ENCODE peak calls at places on chromosomes 12 and 14, in five cellular contexts. One of them, this sample, is unnamed.

GRCh38 chr12:115979351-115979750 is 298.1 kb downstream of the MED13L start:
- DNase-seq in GM10248: no peak
- DNase-seq in H1: no peak
- DNase-seq in fibroblast of pulmonary artery: no peak
- DNase-seq in PC-3: no peak
- DNase-seq in this sample: no peak

GRCh38 chr12:131282292-131283080 is 328.8 kb downstream of the ADGRD1 start:
- DNase-seq in GM10248: no peak
- DNase-seq in H1: no peak
- DNase-seq in fibroblast of pulmonary artery: no peak
- DNase-seq in PC-3: no peak
- DNase-seq in this sample: no peak

GRCh38 chr12:101127521-101128219 is 82.4 kb downstream of the SLC5A8 start:
- DNase-seq in GM10248: no peak
- DNase-seq in H1: no peak
- DNase-seq in fibroblast of pulmonary artery: peak
- DNase-seq in PC-3: no peak
- DNase-seq in this sample: no peak

GRCh38 chr12:43338848-43339526 is 213.0 kb downstream of the ADAMTS20 start:
- DNase-seq in GM10248: peak
- DNase-seq in H1: no peak
- DNase-seq in fibroblast of pulmonary artery: peak
- DNase-seq in PC-3: peak
- DNase-seq in this sample: peak

GRCh38 chr14:31196839-31197477 is 10.6 kb downstream of the HECTD1 start:
- DNase-seq in GM10248: no peak
- DNase-seq in H1: no peak
- DNase-seq in fibroblast of pulmonary artery: no peak
- DNase-seq in PC-3: no peak
- DNase-seq in this sample: no peak

GRCh38 chr12:107318804-107319535 is 225.6 kb upstream of the CRY1 start:
- DNase-seq in GM10248: no peak
- DNase-seq in H1: peak
- DNase-seq in fibroblast of pulmonary artery: peak
- DNase-seq in PC-3: peak
- DNase-seq in this sample: no peak

GRCh38 chr12:47614521-47614920 is 91.3 kb downstream of the RPAP3 start:
- DNase-seq in GM10248: no peak
- DNase-seq in H1: no peak
- DNase-seq in fibroblast of pulmonary artery: no peak
- DNase-seq in PC-3: no peak
- DNase-seq in this sample: no peak

GRCh38 chr14:38210168-38210567 is 2.5 kb downstream of the SSTR1 start:
- DNase-seq in GM10248: no peak
- DNase-seq in H1: no peak
- DNase-seq in fibroblast of pulmonary artery: peak
- DNase-seq in PC-3: peak
- DNase-seq in this sample: no peak

GRCh38 chr14:71036433-71036832 is 129.2 kb downstream of the PCNX1 start:
- DNase-seq in GM10248: no peak
- DNase-seq in H1: no peak
- DNase-seq in fibroblast of pulmonary artery: no peak
- DNase-seq in PC-3: peak
- DNase-seq in this sample: no peak

GRCh38 chr12:131389051-131390013 is 321.6 kb upstream of the SFSWAP start:
- DNase-seq in GM10248: no peak
- DNase-seq in H1: no peak
- DNase-seq in fibroblast of pulmonary artery: no peak
- DNase-seq in PC-3: no peak
- DNase-seq in this sample: no peak

GRCh38 chr12:82366182-82366581 is 7.9 kb downstream of the METTL25 start:
- DNase-seq in GM10248: no peak
- DNase-seq in H1: no peak
- DNase-seq in fibroblast of pulmonary artery: no peak
- DNase-seq in PC-3: no peak
- DNase-seq in this sample: peak

GRCh38 chr12:71756054-71756675 is 1.5 kb downstream of the RAB21 start:
- DNase-seq in GM10248: no peak
- DNase-seq in H1: no peak
- DNase-seq in fibroblast of pulmonary artery: no peak
- DNase-seq in PC-3: peak
- DNase-seq in this sample: no peak

GRCh38 chr12:51028126-51028810 is 2.1 kb upstream of the SLC11A2 start:
- DNase-seq in GM10248: no peak
- DNase-seq in H1: no peak
- DNase-seq in fibroblast of pulmonary artery: peak
- DNase-seq in PC-3: peak
- DNase-seq in this sample: peak

GRCh38 chr12:49985981-49986380 is 13.2 kb downstream of the AQP6 start:
- DNase-seq in GM10248: no peak
- DNase-seq in H1: no peak
- DNase-seq in fibroblast of pulmonary artery: no peak
- DNase-seq in PC-3: no peak
- DNase-seq in this sample: no peak

GRCh38 chr12:133080619-133081407 is at the start of gene ZNF140:
- DNase-seq in GM10248: peak
- DNase-seq in H1: no peak
- DNase-seq in fibroblast of pulmonary artery: peak
- DNase-seq in PC-3: peak
- DNase-seq in this sample: peak

GRCh38 chr12:108609535-108610335 is 11.9 kb upstream of the TMEM119 start:
- DNase-seq in GM10248: no peak
- DNase-seq in H1: no peak
- DNase-seq in fibroblast of pulmonary artery: peak
- DNase-seq in PC-3: no peak
- DNase-seq in this sample: peak

GRCh38 chr12:109811624-109811995 is 21.6 kb downstream of the TRPV4 start:
- DNase-seq in GM10248: no peak
- DNase-seq in H1: no peak
- DNase-seq in fibroblast of pulmonary artery: no peak
- DNase-seq in PC-3: no peak
- DNase-seq in this sample: no peak
- TF ChIP-seq CTCF in GM10248: no peak
- TF ChIP-seq CTCF in H1: peak
- TF ChIP-seq CTCF in fibroblast of pulmonary artery: peak
- TF ChIP-seq CTCF in PC-3: peak
- TF ChIP-seq CTCF in this sample: no peak

GRCh38 chr12:53171725-53172329 is 8.7 kb upstream of the ZNF740 start:
- DNase-seq in GM10248: no peak
- DNase-seq in H1: no peak
- DNase-seq in fibroblast of pulmonary artery: no peak
- DNase-seq in PC-3: peak
- DNase-seq in this sample: no peak
- TF ChIP-seq CTCF in GM10248: no peak
- TF ChIP-seq CTCF in H1: no peak
- TF ChIP-seq CTCF in fibroblast of pulmonary artery: no peak
- TF ChIP-seq CTCF in PC-3: no peak
- TF ChIP-seq CTCF in this sample: no peak

DNA sequence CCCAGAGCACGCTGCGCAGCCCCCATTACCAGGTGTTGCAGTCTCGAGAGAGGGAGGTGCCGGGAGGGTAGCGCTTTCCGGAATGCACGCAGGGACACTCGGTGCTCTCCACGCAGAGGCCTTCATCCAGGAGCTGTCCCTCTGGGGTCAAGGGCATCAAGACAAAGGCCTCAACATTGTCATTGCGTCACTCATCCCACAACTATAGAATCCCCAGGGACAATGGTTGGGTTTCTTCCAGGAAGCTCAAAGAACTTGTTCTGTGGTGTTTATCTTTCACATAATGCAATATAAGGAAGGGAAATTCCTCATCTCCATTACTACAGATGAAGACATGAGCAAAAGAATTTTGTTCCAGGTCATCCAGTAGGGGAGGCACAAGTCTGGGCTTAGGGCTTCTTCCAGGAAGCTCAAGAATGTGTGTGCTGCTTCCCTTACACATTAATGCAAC is 52.1 kb downstream of the VWF start:
- DNase-seq in GM10248: no peak
- DNase-seq in H1: no peak
- DNase-seq in fibroblast of pulmonary artery: peak
- DNase-seq in PC-3: peak
- DNase-seq in this sample: no peak
- TF ChIP-seq CTCF in GM10248: no peak
- TF ChIP-seq CTCF in H1: no peak
- TF ChIP-seq CTCF in fibroblast of pulmonary artery: peak
- TF ChIP-seq CTCF in PC-3: no peak
- TF ChIP-seq CTCF in this sample: peak

DNA sequence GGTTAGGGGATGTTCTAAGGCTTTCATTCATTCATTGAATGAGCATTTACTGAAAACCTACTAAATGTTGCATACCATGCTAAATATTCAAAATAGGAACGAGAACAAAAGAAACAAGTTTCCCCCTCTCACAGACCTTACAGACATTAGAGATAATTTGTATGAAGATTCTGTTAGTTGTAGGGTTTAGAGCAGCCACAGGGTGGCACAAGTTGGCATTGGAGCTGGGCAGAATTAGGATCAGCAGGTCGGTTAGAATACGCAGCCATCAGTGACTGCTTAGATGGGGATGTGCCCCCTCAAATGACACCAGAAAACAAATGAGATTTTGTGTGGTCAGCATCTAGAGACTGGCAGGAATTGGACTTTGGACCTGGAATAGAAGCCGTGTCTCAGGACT is 166.3 kb upstream of the DAAM1 start:
- DNase-seq in GM10248: no peak
- DNase-seq in H1: no peak
- DNase-seq in fibroblast of pulmonary artery: no peak
- DNase-seq in PC-3: peak
- DNase-seq in this sample: no peak
- TF ChIP-seq CTCF in GM10248: no peak
- TF ChIP-seq CTCF in H1: peak
- TF ChIP-seq CTCF in fibroblast of pulmonary artery: peak
- TF ChIP-seq CTCF in PC-3: peak
- TF ChIP-seq CTCF in this sample: peak

DNA sequence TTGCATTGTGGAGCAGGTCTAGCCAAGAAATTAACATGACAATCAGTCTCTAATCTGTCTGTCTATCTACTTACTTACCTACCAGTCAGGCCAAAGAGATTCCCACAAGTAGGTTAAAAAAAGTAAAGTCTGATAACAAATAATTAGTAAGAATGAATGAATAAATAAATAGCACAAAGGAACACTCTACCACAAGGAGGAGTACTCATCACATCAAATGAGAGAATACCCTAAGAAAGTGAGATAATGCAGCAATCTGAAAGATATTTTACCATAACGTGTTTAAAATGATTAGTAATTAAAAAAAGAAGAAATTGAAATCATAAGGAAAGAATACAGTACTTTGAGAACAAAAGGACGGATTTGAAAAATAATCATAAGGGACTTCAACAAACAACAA is 187.2 kb downstream of the SYNE2 start:
- DNase-seq in GM10248: no peak
- DNase-seq in H1: no peak
- DNase-seq in fibroblast of pulmonary artery: peak
- DNase-seq in PC-3: peak
- DNase-seq in this sample: no peak
- TF ChIP-seq CTCF in GM10248: no peak
- TF ChIP-seq CTCF in H1: no peak
- TF ChIP-seq CTCF in fibroblast of pulmonary artery: peak
- TF ChIP-seq CTCF in PC-3: peak
- TF ChIP-seq CTCF in this sample: peak

DNA sequence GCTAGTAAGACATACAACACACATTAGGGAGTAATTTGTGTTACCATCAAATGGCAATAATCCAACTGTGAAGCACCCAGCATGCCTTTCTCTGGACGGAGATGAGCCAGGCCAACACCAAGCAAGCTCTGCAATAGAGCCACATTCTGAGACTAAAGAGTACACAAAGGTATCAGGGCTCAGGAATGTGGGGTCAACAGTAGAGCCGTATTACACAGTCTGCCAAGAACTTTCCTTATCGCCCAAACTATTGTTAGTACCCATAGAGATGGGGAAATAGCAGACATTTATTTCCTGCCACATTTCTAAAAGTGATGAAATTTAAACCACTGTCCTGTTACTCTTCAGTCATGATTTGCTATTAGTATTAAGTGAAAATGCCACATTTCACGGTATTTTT is 113.7 kb downstream of the BMP4 start:
- DNase-seq in GM10248: no peak
- DNase-seq in H1: no peak
- DNase-seq in fibroblast of pulmonary artery: peak
- DNase-seq in PC-3: peak
- DNase-seq in this sample: no peak
- TF ChIP-seq CTCF in GM10248: no peak
- TF ChIP-seq CTCF in H1: no peak
- TF ChIP-seq CTCF in fibroblast of pulmonary artery: no peak
- TF ChIP-seq CTCF in PC-3: no peak
- TF ChIP-seq CTCF in this sample: no peak

DNA sequence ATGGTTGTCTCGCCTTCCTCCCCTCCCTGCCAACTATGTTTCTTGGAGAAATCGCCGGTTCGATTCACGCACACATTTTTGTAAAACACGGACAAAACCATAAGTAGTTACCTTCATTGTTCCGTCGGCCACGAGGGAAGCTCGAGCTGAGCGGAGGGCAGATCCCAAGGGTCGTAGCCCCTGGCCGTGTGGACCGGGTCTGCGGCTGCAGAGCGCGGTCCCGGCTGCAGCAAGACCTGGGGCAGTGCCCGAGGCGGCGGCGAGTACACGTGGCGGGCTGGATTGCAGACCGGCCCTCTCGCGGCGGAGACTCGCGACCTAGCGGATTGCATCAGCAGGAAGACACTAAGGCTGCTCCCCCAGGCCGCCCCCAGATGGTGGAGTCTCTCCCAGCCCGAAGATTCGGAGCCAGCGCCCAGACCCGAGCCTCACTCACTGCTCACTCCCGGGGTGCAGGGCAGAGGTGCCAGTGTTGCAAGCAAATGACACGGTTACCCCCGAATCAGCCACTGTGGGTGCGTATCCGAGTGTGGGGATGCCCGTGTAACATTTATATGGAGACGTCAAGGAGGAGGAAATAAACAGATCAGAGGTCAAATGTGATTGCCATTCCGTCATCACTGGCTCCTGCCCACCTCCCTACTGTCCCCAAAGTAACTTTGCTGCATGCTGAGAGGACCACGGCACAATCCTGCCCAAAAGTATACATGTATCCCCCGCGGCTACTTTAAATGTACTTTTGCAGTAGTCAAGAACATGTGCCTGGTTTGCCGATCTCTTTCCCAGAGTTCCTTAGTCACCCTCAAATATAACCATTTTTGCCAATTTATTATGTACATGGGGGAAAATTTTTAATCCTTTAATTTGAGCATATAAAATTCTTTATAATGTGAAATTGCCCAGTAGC is at the start of gene BCAT1:
- DNase-seq in GM10248: peak
- DNase-seq in H1: peak
- DNase-seq in fibroblast of pulmonary artery: peak
- DNase-seq in PC-3: no peak
- DNase-seq in this sample: no peak
- TF ChIP-seq CTCF in GM10248: no peak
- TF ChIP-seq CTCF in H1: no peak
- TF ChIP-seq CTCF in fibroblast of pulmonary artery: peak
- TF ChIP-seq CTCF in PC-3: no peak
- TF ChIP-seq CTCF in this sample: peak

GRCh38 chr12:21940549-21940948 is 677 bp downstream of the ABCC9 start:
- DNase-seq in GM10248: no peak
- DNase-seq in H1: no peak
- DNase-seq in fibroblast of pulmonary artery: no peak
- DNase-seq in PC-3: no peak
- DNase-seq in this sample: no peak
- TF ChIP-seq CTCF in GM10248: no peak
- TF ChIP-seq CTCF in H1: no peak
- TF ChIP-seq CTCF in fibroblast of pulmonary artery: no peak
- TF ChIP-seq CTCF in PC-3: no peak
- TF ChIP-seq CTCF in this sample: no peak